ENCODE peak calls at places on chromosomes 16 and 17, in nine cellular contexts. W, H, V, D, K, Z, O, J and G are unnamed samples.

GRCh38 chr17:31819578-31819977 is 39.5 kb downstream of the COPRS start:
- DNase-seq in J (no peak), Z (no peak), O (no peak), D (no peak), V (no peak), K (no peak), W (no peak), H (no peak), G (no peak)

GRCh38 chr17:48351916-48352332 is 78.1 kb downstream of the SKAP1 start:
- DNase-seq in Z (no peak), D (peak; percentile 59), O (no peak), H (no peak), K (no peak), V (no peak), J (no peak), W (no peak), G (no peak)

GRCh38 chr16:19837331-19837943 is 47.2 kb downstream of the GPRC5B start:
- DNase-seq in Z (no peak), O (no peak), D (no peak), K (no peak), W (no peak), J (no peak), H (no peak), V (no peak), G (no peak)

GRCh38 chr16:88772871-88773811 is 11.9 kb downstream of the PIEZO1 start:
- DNase-seq in V (peak; percentile 26), Z (no peak), K (peak; percentile 47), D (peak; percentile 99), W (peak; percentile 73), H (peak; percentile 79), J (no peak), O (peak; percentile 43), G (no peak)

GRCh38 chr17:69608808-69609494 is 194.5 kb downstream of the MAP2K6 start:
- DNase-seq in D (peak; percentile 95), Z (no peak), H (no peak), K (no peak), O (peak; percentile 36), W (no peak), V (no peak), J (no peak), G (no peak)

GRCh38 chr16:590165-590874 is 454 bp downstream of the RAB40C start:
- DNase-seq in J (no peak), Z (no peak), K (peak; percentile 75), O (no peak), V (no peak), W (peak; percentile 55), H (peak; percentile 61), D (peak; percentile 88), G (no peak)

GRCh38 chr16:84710686-84711085 is 10.9 kb downstream of the USP10 start:
- DNase-seq in H (no peak), K (no peak), W (no peak), J (no peak), V (no peak), O (no peak), D (no peak), Z (no peak), G (no peak)

GRCh38 chr17:30961213-30962188 is 9.3 kb upstream of the RNF135 start:
- DNase-seq in H (peak; percentile 25), Z (no peak), W (no peak), D (peak; percentile 68), K (no peak), V (no peak), O (no peak), J (no peak), G (no peak)

GRCh38 chr16:4675864-4676786 is 17.2 kb upstream of the NUDT16L1 start:
- DNase-seq in K (no peak), H (no peak), Z (peak; percentile 55), V (no peak), O (no peak), J (no peak), D (no peak), W (no peak), G (no peak)

GRCh38 chr16:12100124-12100647 is 123.7 kb downstream of the SNX29 start:
- DNase-seq in D (no peak), W (no peak), J (no peak), Z (no peak), O (no peak), K (peak; percentile 4), V (no peak), H (no peak), G (no peak)

GRCh38 chr17:83099086-83099540 is 19.7 kb downstream of the METRNL start:
- DNase-seq in J (no peak), W (no peak), Z (no peak), H (no peak), D (peak; percentile 53), O (no peak), V (no peak), K (no peak), G (no peak)

GRCh38 chr16:30187971-30188561 is 4.7 kb downstream of the CORO1A start:
- DNase-seq in J (no peak), W (peak; percentile 16), K (peak; percentile 43), V (no peak), H (no peak), O (peak; percentile 8), D (no peak), Z (no peak), G (no peak)

GRCh38 chr16:1639840-1640239 is 27.7 kb downstream of the CRAMP1 start:
- DNase-seq in Z (no peak), K (no peak), J (no peak), D (no peak), V (no peak), W (no peak), O (no peak), H (no peak), G (no peak)

DNA sequence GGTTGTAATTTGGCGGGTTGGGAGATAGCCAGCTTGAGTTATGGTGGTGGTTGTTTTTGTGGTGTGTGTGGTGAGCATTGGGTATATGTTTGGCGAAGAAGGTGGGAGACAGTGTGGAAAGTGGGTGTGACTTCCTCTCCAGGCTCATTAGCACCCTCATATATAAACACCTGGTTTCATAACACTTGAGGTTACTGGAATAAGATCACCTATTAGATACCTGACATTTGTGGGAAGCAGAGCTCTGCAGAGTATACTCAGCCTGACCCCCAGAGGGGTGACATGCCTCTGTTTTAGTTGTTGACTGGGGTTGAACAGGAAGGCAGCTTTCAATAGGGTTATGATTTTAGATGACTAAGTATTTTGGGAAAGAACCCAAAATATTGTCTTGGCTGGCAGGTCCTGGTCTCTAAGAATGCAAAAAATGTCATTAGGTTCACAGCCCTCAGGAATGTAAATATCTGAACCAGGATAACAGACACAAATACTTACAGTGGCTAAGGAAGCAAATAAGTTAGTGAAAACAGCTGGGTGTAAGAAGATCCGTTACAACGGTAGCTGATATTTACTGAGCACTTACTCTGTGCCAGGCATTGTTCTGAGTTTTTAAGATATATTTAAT is 18.3 kb upstream of the EFCAB13 start:
- DNase-seq in J (no peak), O (no peak), H (peak; percentile 16), Z (no peak), V (no peak), K (no peak), W (no peak), D (peak; percentile 89), G (no peak)
- H3K27ac ChIP-seq in J (no peak overlapping the region), O (no peak overlapping the region), H (peak overlapping the region; percentile 61), Z (no peak overlapping the region), V (peak overlapping the region; percentile 74), K (no peak overlapping the region), W (peak overlapping the region; percentile 33), D (peak overlapping the region; percentile 41), G (no peak overlapping the region)

GRCh38 chr16:10833271-10833670 is 14.7 kb upstream of the TVP23A start:
- DNase-seq in W (no peak), K (no peak), H (no peak), V (no peak), O (no peak), Z (no peak), J (no peak), D (no peak), G (no peak)
- H3K27ac ChIP-seq in W (no peak overlapping the region), K (no peak overlapping the region), H (no peak overlapping the region), V (no peak overlapping the region), O (no peak overlapping the region), Z (no peak overlapping the region), J (no peak overlapping the region), D (no peak overlapping the region), G (no peak overlapping the region)

DNA sequence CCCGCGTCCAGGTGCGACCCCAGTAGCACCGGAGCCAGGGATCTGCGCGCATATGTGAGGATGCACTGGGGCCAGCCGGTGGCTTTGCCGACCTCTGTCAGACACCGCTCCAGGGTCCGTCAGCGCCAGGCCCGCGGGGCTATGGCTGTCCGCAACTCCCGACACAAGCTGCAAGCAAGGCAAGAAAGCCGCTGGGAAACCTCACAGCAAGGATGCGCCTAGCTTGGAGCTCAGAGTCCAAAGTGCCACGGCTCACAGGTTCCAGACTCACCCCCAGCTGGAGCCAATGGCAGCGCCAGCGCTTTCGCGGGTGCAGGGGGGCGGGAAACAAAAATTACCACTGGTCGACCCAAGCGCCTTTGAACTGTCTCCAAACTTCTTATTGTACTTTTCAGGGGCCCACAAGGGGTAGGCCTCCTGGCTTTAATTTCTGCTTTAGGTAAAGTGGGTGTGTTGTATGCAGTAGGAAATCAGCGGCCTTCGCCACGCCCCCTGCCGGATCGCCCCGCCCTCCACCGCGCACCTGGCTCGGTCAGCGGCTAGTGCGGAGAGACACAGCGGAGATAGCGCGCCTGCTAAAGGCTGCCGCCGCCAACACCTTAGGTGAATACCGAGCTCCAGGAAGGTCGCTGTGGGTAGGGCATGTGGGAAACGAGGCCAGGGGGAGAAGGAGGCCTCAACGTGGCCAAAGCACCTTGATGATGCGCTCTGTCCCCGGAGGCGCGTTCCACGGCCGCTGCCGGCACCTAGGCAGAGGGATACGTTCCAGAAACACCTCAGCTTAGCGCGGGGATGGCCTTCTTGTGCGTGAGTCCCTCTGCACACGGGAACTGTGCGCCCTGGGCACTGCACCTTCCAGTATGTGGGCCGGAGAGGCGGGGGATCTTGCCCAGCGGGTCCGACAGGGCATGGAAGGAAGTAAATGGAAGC is 61.1 kb upstream of the RBL2 start:
- DNase-seq in V (no peak), Z (peak; percentile 80), D (no peak), W (no peak), O (peak; percentile 7), J (no peak), K (peak; percentile 84), H (peak; percentile 77), G (no peak)
- H3K27ac ChIP-seq in V (no peak overlapping the region), Z (no peak overlapping the region), D (no peak overlapping the region), W (no peak overlapping the region), O (no peak overlapping the region), J (no peak overlapping the region), K (peak overlapping the region; percentile 69), H (peak overlapping the region; percentile 53), G (no peak overlapping the region)

DNA sequence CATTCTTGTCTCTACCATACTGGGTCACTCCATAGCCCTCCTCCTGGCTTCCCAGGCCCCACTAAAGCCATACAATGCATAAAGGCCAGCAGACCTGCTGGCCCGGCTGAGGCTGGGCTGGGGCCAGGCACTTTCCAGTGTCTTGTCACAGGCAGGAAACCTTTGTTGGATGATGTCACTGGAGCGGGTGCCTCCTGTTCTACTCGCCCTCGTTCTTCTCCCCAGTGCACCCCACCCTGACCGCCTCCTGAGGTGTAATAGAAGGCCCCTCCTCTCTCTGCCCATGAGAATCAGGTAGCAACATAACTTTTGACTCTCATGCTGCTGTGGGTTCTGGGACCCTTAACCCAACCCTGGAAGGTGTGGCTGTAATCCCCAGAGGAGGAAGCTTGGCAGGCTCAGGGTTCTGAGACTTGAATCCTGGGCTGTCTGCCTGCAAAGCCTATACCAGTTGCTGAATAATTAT is 54.2 kb upstream of the IL34 start:
- DNase-seq in K (no peak), O (peak; percentile 61), D (peak; percentile 46), J (no peak), H (no peak), Z (no peak), W (peak; percentile 61), V (peak; percentile 31), G (no peak)
- H3K27ac ChIP-seq in K (peak overlapping the region; percentile 31), O (peak overlapping the region; percentile 29), D (no peak overlapping the region), J (no peak overlapping the region), H (peak overlapping the region; percentile 58), Z (no peak overlapping the region), W (peak overlapping the region; percentile 53), V (peak overlapping the region; percentile 89), G (peak overlapping the region; percentile 87)